ENCODE peak calls at places on chromosomes 7 and 10, in six cellular contexts. N, E, K, B, Y and R are unnamed samples.

GRCh38 chr7:138864667-138865066 is 66.7 kb upstream of the ATP6V0A4 start:
- DNase-seq in N (no peak), E (no peak), K (no peak), B (peak; percentile 87), Y (peak; percentile 1), R (peak; percentile 74)

GRCh38 chr10:71247804-71248203 is 35.4 kb downstream of the UNC5B start:
- DNase-seq in N (no peak), E (no peak), K (no peak), B (no peak), Y (no peak), R (no peak)

GRCh38 chr10:72523062-72523461 is 102.8 kb downstream of the MICU1 start:
- DNase-seq in N (no peak), E (no peak), K (no peak), B (no peak), Y (no peak), R (no peak)

GRCh38 chr10:74008212-74008731 is 10.4 kb downstream of the VCL start:
- DNase-seq in N (no peak), E (no peak), K (no peak), B (peak; percentile 60), Y (no peak), R (no peak)

GRCh38 chr7:9657257-9657656 is 1223.8 kb downstream of the NXPH1 start:
- DNase-seq in N (no peak), E (no peak), K (no peak), B (peak; percentile 11), Y (no peak), R (peak; percentile 32)

GRCh38 chr10:55400075-55400474 is 599.0 kb upstream of the PCDH15 start:
- DNase-seq in N (no peak), E (no peak), K (no peak), B (peak; percentile 65), Y (no peak), R (peak; percentile 50)

GRCh38 chr7:27245798-27246691 is 3.4 kb downstream of the EVX1 start:
- DNase-seq in N (no peak), E (no peak), K (no peak), B (no peak), Y (peak; percentile 86), R (no peak)

GRCh38 chr10:78165617-78166016 is 132.0 kb downstream of the RPS24 start:
- DNase-seq in N (no peak), E (no peak), K (no peak), B (no peak), Y (peak; percentile 78), R (peak; percentile 6)

GRCh38 chr10:35574924-35575352 is 30.2 kb upstream of the GJD4 start:
- DNase-seq in N (no peak), E (no peak), K (no peak), B (peak; percentile 99), Y (peak; percentile 76), R (no peak)

GRCh38 chr10:4082851-4083250 is 297.8 kb upstream of the KLF6 start:
- DNase-seq in N (no peak), E (no peak), K (no peak), B (no peak), Y (no peak), R (no peak)

GRCh38 chr10:131683941-131684340 is 216.9 kb upstream of the PPP2R2D start:
- DNase-seq in N (no peak), E (no peak), K (no peak), B (no peak), Y (no peak), R (no peak)

GRCh38 chr10:49299816-49300139 is 808 bp downstream of the C10orf71 start:
- DNase-seq in N (no peak), E (no peak), K (no peak), B (no peak), Y (no peak), R (no peak)

GRCh38 chr7:464177-464711 is 55.4 kb downstream of the PDGFA start:
- DNase-seq in N (no peak), E (no peak), K (no peak), B (no peak), Y (no peak), R (no peak)